ENCODE peak calls at places on chromosomes 2 and 18, in five cellular contexts. Z, N, P, R and O are unnamed samples. For H3K27me3 and H3K9me3, the result is how much of the 10 kb centered on the place peaks cover.

GRCh38 chr2:60530660-60531276 is 22.7 kb downstream of the BCL11A start:
- DNase-seq in Z (peak), N (no peak), P (no peak), R (no peak), O (no peak)

GRCh38 chr2:60271718-60272117 is 281.7 kb downstream of the BCL11A start:
- DNase-seq in Z (no peak), N (no peak), P (no peak), R (no peak), O (no peak)

GRCh38 chr2:183995632-183996031 is 602.7 kb upstream of the ZNF804A start:
- DNase-seq in Z (peak), N (no peak), P (no peak), R (no peak), O (no peak)

GRCh38 chr2:177332041-177332991 is 60.3 kb upstream of the AGPS start:
- DNase-seq in Z (peak), N (peak), P (peak), R (peak), O (peak)

GRCh38 chr18:8776013-8776515 is 70.7 kb downstream of the MTCL1 start:
- DNase-seq in Z (no peak), N (no peak), P (no peak), R (no peak), O (peak)

GRCh38 chr2:164721425-164721824 is 100.1 kb upstream of the GRB14 start:
- DNase-seq in Z (no peak), N (no peak), P (no peak), R (no peak), O (no peak)

GRCh38 chr2:21396252-21396651 is 272.5 kb downstream of the TDRD15 start:
- DNase-seq in Z (no peak), N (no peak), P (no peak), R (no peak), O (no peak)

GRCh38 chr18:43001821-43002220 is 113.7 kb downstream of the RIT2 start:
- DNase-seq in Z (peak), N (no peak), P (no peak), R (no peak), O (no peak)

GRCh38 chr2:220277445-220277960 is 650.1 kb downstream of the SLC4A3 start:
- DNase-seq in Z (peak), N (no peak), P (peak), R (no peak), O (no peak)

GRCh38 chr18:46035701-46036680 is 36.1 kb downstream of the PSTPIP2 start:
- DNase-seq in Z (peak), N (no peak), P (peak), R (no peak), O (peak)

GRCh38 chr18:79874553-79875530 is 76.6 kb downstream of the SLC66A2 start:
- DNase-seq in Z (no peak), N (no peak), P (no peak), R (no peak), O (no peak)

GRCh38 chr2:3198119-3198518 is 179.5 kb downstream of the EIPR1 start:
- DNase-seq in Z (peak), N (peak), P (no peak), R (peak), O (no peak)

GRCh38 chr2:9008951-9009664 is 5.6 kb upstream of the MBOAT2 start:
- DNase-seq in Z (peak), N (no peak), P (peak), R (no peak), O (no peak)

GRCh38 chr18:49652841-49653240 is 91.0 kb downstream of the LIPG start:
- DNase-seq in Z (no peak), N (peak), P (no peak), R (no peak), O (no peak)

GRCh38 chr2:7007846-7008741 is 90.9 kb downstream of the RNF144A start:
- DNase-seq in Z (peak), N (no peak), P (peak), R (no peak), O (peak)

GRCh38 chr2:183224933-183225332 is 100.7 kb downstream of the NUP35 start:
- DNase-seq in Z (peak), N (no peak), P (peak), R (no peak), O (no peak)

GRCh38 chr2:17328161-17328560 is 190.1 kb downstream of the RAD51AP2 start:
- DNase-seq in Z (no peak), N (no peak), P (no peak), R (no peak), O (no peak)

GRCh38 chr2:111126581-111126980 is 5.9 kb downstream of the BCL2L11 start:
- DNase-seq in Z (no peak), N (no peak), P (no peak), R (no peak), O (no peak)

GRCh38 chr2:151040036-151040435 is 221.6 kb downstream of the RBM43 start:
- DNase-seq in Z (peak), N (no peak), P (peak), R (no peak), O (no peak)

GRCh38 chr2:215817046-215817445 is 196.3 kb downstream of the MREG start:
- DNase-seq in Z (no peak), N (no peak), P (no peak), R (no peak), O (no peak)

GRCh38 chr2:160474319-160474645 is 19.3 kb downstream of the RBMS1 start:
- DNase-seq in Z (no peak), N (no peak), P (no peak), R (peak), O (no peak)

GRCh38 chr18:79508565-79509535 is 113.1 kb downstream of the NFATC1 start:
- DNase-seq in Z (no peak), N (no peak), P (no peak), R (no peak), O (no peak)

GRCh38 chr18:61589724-61590065 is 256.5 kb downstream of the CDH20 start:
- DNase-seq in Z (peak), N (no peak), P (peak), R (no peak), O (no peak)

GRCh38 chr2:241577413-241578122 is 19.0 kb downstream of the BOK start:
- DNase-seq in Z (peak), N (no peak), P (peak), R (no peak), O (peak)

GRCh38 chr18:10230072-10230471 is 224.4 kb upstream of the APCDD1 start:
- DNase-seq in Z (peak), N (no peak), P (peak), R (no peak), O (peak)

GRCh38 chr2:111071480-111072143 is 49.1 kb upstream of the BCL2L11 start:
- DNase-seq in Z (peak), N (no peak), P (peak), R (no peak), O (peak)

GRCh38 chr18:46167971-46168370 is 63.8 kb downstream of the HAUS1 start:
- DNase-seq in Z (no peak), N (no peak), P (no peak), R (peak), O (no peak)

GRCh38 chr2:164281896-164282295 is 339.4 kb downstream of the GRB14 start:
- DNase-seq in Z (no peak), N (no peak), P (no peak), R (no peak), O (no peak)

GRCh38 chr2:109136542-109136941 is 7.5 kb downstream of the SH3RF3 start:
- DNase-seq in Z (no peak), N (no peak), P (no peak), R (no peak), O (no peak)

GRCh38 chr2:30823452-30823851 is 16.2 kb upstream of the CAPN13 start:
- DNase-seq in Z (no peak), N (no peak), P (peak), R (no peak), O (no peak)

GRCh38 chr2:46297546-46298271 is 502 bp downstream of the EPAS1 start:
- DNase-seq in Z (no peak), N (peak), P (peak), R (peak), O (no peak)

GRCh38 chr2:115396579-115396978 is 954.1 kb downstream of the DPP10 start:
- DNase-seq in Z (no peak), N (no peak), P (no peak), R (no peak), O (no peak)

GRCh38 chr2:4190548-4190947 is 487.2 kb downstream of the DCDC2C start:
- DNase-seq in Z (no peak), N (no peak), P (no peak), R (no peak), O (no peak)

GRCh38 chr2:94871226-94872087 is at the start of gene TEKT4:
- DNase-seq in Z (peak), N (no peak), P (peak), R (no peak), O (peak)

GRCh38 chr2:142843731-142844130 is 33.7 kb upstream of the KYNU start:
- DNase-seq in Z (no peak), N (peak), P (no peak), R (no peak), O (no peak)

GRCh38 chr2:128327180-128327964 is 8.7 kb upstream of the HS6ST1 start:
- DNase-seq in Z (no peak), N (no peak), P (no peak), R (no peak), O (no peak)

GRCh38 chr2:127464470-127465257 is 46.4 kb downstream of the PROC start:
- DNase-seq in Z (no peak), N (no peak), P (no peak), R (no peak), O (no peak)

GRCh38 chr2:219500135-219500534 is 1.4 kb downstream of the GMPPA start:
- DNase-seq in Z (peak), N (peak), P (peak), R (no peak), O (no peak)

GRCh38 chr2:97870396-97870843 is 125.3 kb downstream of the TMEM131 start:
- DNase-seq in Z (peak), N (no peak), P (peak), R (peak), O (peak)

GRCh38 chr2:239194731-239195317 is 206.0 kb downstream of the HDAC4 start:
- DNase-seq in Z (no peak), N (no peak), P (no peak), R (no peak), O (no peak)

GRCh38 chr2:22897428-22897827 is 487.6 kb upstream of the KLHL29 start:
- DNase-seq in Z (no peak), N (no peak), P (no peak), R (no peak), O (no peak)
- H3K4me3 ChIP-seq in Z (no peak), N (no peak), P (no peak), R (no peak), O (no peak)

GRCh38 chr2:11481789-11482472 is 16.0 kb upstream of the E2F6 start:
- DNase-seq in Z (no peak), N (peak), P (no peak), R (no peak), O (no peak)

GRCh38 chr2:11481426-11481788 is 15.4 kb upstream of the E2F6 start:
- DNase-seq in Z (no peak), N (peak), P (no peak), R (no peak), O (no peak)

GRCh38 chr2:11482473-11483031 is 16.6 kb upstream of the E2F6 start:
- DNase-seq in Z (no peak), N (peak), P (peak), R (no peak), O (no peak)

GRCh38 chr2:11480859-11481258 is 14.9 kb upstream of the E2F6 start:
- DNase-seq in Z (no peak), N (no peak), P (no peak), R (no peak), O (no peak)

DNA sequence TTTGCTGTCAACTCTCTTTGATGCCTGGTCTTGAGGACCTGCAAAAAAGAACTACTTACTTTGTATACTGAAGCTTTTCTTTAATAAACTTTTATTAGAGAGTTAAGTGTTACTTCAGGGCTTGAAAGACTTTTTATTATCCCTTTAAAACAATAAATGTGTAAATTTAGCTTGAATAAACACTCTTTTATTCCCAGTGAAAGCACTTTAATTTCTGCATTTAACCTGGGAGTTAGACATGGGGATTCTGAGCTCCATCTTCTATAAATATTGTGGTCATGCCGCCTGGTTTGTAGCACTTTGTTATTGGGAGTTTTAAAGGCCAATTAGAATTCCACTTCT is 17.8 kb upstream of the E2F6 start:
- DNase-seq in Z (no peak), N (no peak), P (no peak), R (no peak), O (no peak)
- H3K27me3 ChIP-seq in Z (under half), N (under half), P (half or more), R (under half), O (half or more)

GRCh38 chr2:180394305-180394704 is 387.2 kb upstream of the CWC22 start:
- DNase-seq in Z (no peak), N (no peak), P (peak), R (no peak), O (no peak)
- H3K9me3 ChIP-seq in Z (under half), N (under half), P (under half), R (under half), O (under half)

GRCh38 chr2:138015494-138015893 is 51.2 kb downstream of the HNMT start:
- DNase-seq in Z (no peak), N (no peak), P (no peak), R (no peak), O (no peak)

GRCh38 chr2:138010890-138011289 is 46.6 kb downstream of the HNMT start:
- DNase-seq in Z (no peak), N (no peak), P (no peak), R (no peak), O (no peak)

GRCh38 chr2:138012082-138012481 is 47.8 kb downstream of the HNMT start:
- DNase-seq in Z (no peak), N (no peak), P (no peak), R (no peak), O (no peak)

GRCh38 chr2:138012968-138013367 is 48.7 kb downstream of the HNMT start:
- DNase-seq in Z (no peak), N (no peak), P (no peak), R (no peak), O (no peak)

GRCh38 chr2:138013651-138014050 is 49.4 kb downstream of the HNMT start:
- DNase-seq in Z (no peak), N (no peak), P (no peak), R (no peak), O (no peak)
- H3K4me3 ChIP-seq in Z (no peak), N (no peak), P (no peak), R (no peak), O (no peak)

GRCh38 chr2:232634319-232635150 is 1.1 kb downstream of the EFHD1 start:
- DNase-seq in Z (peak), N (peak), P (no peak), R (no peak), O (no peak)
- H3K27me3 ChIP-seq in Z (under half), N (half or more), P (half or more), R (under half), O (under half)

DNA sequence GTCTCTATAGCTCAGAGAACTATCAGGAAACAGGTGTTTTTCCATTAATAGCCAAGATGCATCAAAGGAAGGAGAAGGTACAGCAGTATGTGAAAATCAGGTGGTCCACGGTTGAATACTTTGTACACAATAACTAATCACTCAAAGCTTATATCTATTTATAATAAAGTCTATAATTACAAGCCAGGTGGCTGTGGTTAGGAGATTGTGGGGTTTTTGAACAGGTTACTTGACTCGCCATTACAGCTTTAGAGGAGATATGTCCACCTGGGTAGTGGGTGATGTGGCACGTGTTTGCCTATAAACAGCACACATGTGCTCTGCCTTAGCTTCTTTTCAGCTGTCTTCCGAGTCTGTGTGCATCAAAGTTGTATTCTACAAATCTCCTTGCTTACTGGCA is 892.2 kb upstream of the ZEB2 start:
- DNase-seq in Z (no peak), N (no peak), P (no peak), R (no peak), O (no peak)
- H3K9me3 ChIP-seq in Z (under half), N (under half), P (under half), R (under half), O (under half)